ENCODE peak calls at places on chromosomes 3 and 15, in ten cellular contexts. I is uterus, Q is RWPE1, P is brain microvascular endothelial cell, D is left lung, N is GM23338, H is Panc1, R is tibial nerve, W is A549, A is adrenal gland. G is an unnamed sample.

GRCh38 chr3:170869645-170870593 is at the start of gene RPL22L1:
- DNase-seq in R (peak), P (peak), H (peak), N (peak), D (peak), Q (peak), I (peak), W (peak), A (peak), G (no peak)

GRCh38 chr3:42493798-42494151 is 8.7 kb upstream of the VIPR1 start:
- DNase-seq in A (no peak), W (no peak), I (peak), R (no peak), D (no peak), H (no peak), N (no peak), P (no peak), Q (no peak), G (no peak)

GRCh38 chr3:59425942-59426341 is 376.1 kb upstream of the CFAP20DC start:
- DNase-seq in P (no peak), N (no peak), D (no peak), H (no peak), Q (no peak), I (no peak), A (no peak), R (no peak), W (no peak), G (no peak)

GRCh38 chr3:156317457-156317856 is 197.1 kb downstream of the KCNAB1 start:
- DNase-seq in W (peak), R (no peak), I (no peak), D (no peak), N (peak), P (peak), H (peak), Q (peak), A (no peak), G (no peak)

GRCh38 chr15:98154863-98155262 is 194.4 kb downstream of the ARRDC4 start:
- DNase-seq in H (no peak), W (peak), A (no peak), Q (peak), I (no peak), P (peak), D (no peak), R (no peak), N (no peak), G (no peak)

GRCh38 chr3:113495035-113495434 is 19.9 kb downstream of the SPICE1 start:
- DNase-seq in P (peak), D (no peak), Q (peak), R (no peak), W (peak), N (peak), A (peak), I (no peak), H (no peak), G (no peak)

GRCh38 chr3:15630646-15631350 is 29.3 kb downstream of the BTD start:
- DNase-seq in W (peak), A (peak), D (no peak), I (no peak), N (peak), H (no peak), Q (no peak), P (peak), R (no peak), G (no peak)

GRCh38 chr15:65747265-65747664 is 44.8 kb downstream of the DENND4A start:
- DNase-seq in P (no peak), D (no peak), N (no peak), H (no peak), Q (no peak), I (no peak), R (no peak), A (no peak), W (no peak), G (no peak)

GRCh38 chr3:160544837-160545236 is 20.5 kb downstream of the KPNA4 start:
- DNase-seq in W (no peak), A (no peak), D (no peak), I (no peak), R (no peak), H (no peak), Q (no peak), N (no peak), P (no peak), G (no peak)

GRCh38 chr3:132642539-132642847 is 17.1 kb downstream of the ACAD11 start:
- DNase-seq in W (no peak), R (no peak), D (no peak), P (no peak), Q (no peak), H (no peak), I (no peak), A (no peak), N (no peak), G (no peak)

GRCh38 chr3:195286115-195286872 is 15.3 kb upstream of the XXYLT1 start:
- DNase-seq in N (no peak), Q (peak), W (no peak), I (no peak), P (no peak), H (no peak), D (no peak), A (no peak), R (no peak), G (no peak)

GRCh38 chr15:74870496-74871213 is 2.5 kb downstream of the SCAMP2 start:
- DNase-seq in W (no peak), Q (peak), R (no peak), P (no peak), I (no peak), A (no peak), N (no peak), H (no peak), D (no peak), G (no peak)

GRCh38 chr15:32855942-32856341 is 138.1 kb downstream of the GREM1 start:
- DNase-seq in A (peak), P (peak), I (no peak), Q (peak), W (peak), D (no peak), R (no peak), N (peak), H (no peak), G (no peak)
- H3K27ac ChIP-seq in A (no peak), P (peak), I (no peak), Q (no peak), W (peak), D (peak), R (peak), N (no peak), H (no peak), G (no peak)

GRCh38 chr3:64549869-64550268 is 137.9 kb downstream of the ADAMTS9 start:
- DNase-seq in I (no peak), R (no peak), W (no peak), D (no peak), N (no peak), H (no peak), P (no peak), Q (no peak), A (no peak), G (peak)
- H3K27ac ChIP-seq in I (peak), R (no peak), W (no peak), D (no peak), N (no peak), H (no peak), P (no peak), Q (no peak), A (no peak), G (no peak)

GRCh38 chr3:51557993-51558392 is 19.5 kb downstream of the RAD54L2 start:
- DNase-seq in I (no peak), P (no peak), A (no peak), Q (no peak), N (no peak), H (no peak), R (no peak), D (no peak), W (no peak), G (no peak)

GRCh38 chr3:51559961-51560360 is 21.4 kb downstream of the RAD54L2 start:
- DNase-seq in N (peak), I (no peak), Q (no peak), P (no peak), D (no peak), A (no peak), R (no peak), H (no peak), W (no peak), G (no peak)

DNA sequence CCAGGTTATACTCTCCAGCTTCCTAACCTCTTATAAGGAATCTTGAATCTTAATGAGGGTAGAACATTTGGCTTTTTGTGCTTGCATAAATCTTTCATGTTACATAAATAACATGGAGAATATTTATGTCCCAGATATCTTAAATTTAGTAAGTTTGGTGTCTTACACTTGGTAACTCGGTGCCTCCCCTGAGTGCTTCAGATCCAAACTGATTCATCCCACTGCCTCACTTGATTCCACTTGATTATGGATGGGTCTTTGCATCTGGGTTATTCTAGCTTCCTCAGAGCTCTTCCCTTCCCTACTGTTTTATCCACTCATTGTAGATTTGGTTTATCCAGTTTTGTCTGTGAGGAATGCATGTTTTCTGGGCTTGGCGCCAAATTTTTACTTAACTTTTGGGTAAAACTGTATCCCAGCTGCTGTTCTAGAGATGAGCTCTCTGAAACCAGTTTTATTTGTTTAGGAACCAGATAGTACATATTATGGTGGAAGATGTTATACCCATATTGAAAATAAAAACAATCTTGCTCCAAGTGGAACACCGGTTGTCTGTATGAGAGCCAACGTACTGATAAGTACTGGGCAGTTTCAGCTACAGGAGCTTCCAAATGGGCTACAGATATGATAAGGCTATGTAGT is 20.9 kb downstream of the RAD54L2 start:
- DNase-seq in N (no peak), H (no peak), P (peak), I (peak), W (no peak), R (no peak), A (peak), D (no peak), Q (no peak), G (no peak)
- H3K27ac ChIP-seq in N (no peak), H (no peak), P (no peak), I (no peak), W (no peak), R (no peak), A (no peak), D (no peak), Q (no peak), G (peak)

GRCh38 chr3:4491873-4492239 is 1.3 kb upstream of the ITPR1 start:
- DNase-seq in H (no peak), W (no peak), A (no peak), I (no peak), R (no peak), P (no peak), D (no peak), Q (no peak), N (no peak), G (no peak)

GRCh38 chr3:4494807-4495200 is 1.7 kb downstream of the ITPR1 start:
- DNase-seq in I (no peak), H (no peak), D (no peak), P (no peak), R (no peak), A (no peak), Q (no peak), W (no peak), N (no peak), G (no peak)

GRCh38 chr3:4492240-4493007 is 724 bp upstream of the ITPR1 start:
- DNase-seq in A (peak), H (no peak), P (peak), N (peak), D (peak), I (peak), Q (peak), R (peak), W (peak), G (peak)

GRCh38 chr3:4493931-4494806 is 1.0 kb downstream of the ITPR1 start:
- DNase-seq in I (no peak), W (peak), N (peak), A (peak), R (no peak), Q (peak), H (no peak), P (no peak), D (no peak), G (peak)

DNA sequence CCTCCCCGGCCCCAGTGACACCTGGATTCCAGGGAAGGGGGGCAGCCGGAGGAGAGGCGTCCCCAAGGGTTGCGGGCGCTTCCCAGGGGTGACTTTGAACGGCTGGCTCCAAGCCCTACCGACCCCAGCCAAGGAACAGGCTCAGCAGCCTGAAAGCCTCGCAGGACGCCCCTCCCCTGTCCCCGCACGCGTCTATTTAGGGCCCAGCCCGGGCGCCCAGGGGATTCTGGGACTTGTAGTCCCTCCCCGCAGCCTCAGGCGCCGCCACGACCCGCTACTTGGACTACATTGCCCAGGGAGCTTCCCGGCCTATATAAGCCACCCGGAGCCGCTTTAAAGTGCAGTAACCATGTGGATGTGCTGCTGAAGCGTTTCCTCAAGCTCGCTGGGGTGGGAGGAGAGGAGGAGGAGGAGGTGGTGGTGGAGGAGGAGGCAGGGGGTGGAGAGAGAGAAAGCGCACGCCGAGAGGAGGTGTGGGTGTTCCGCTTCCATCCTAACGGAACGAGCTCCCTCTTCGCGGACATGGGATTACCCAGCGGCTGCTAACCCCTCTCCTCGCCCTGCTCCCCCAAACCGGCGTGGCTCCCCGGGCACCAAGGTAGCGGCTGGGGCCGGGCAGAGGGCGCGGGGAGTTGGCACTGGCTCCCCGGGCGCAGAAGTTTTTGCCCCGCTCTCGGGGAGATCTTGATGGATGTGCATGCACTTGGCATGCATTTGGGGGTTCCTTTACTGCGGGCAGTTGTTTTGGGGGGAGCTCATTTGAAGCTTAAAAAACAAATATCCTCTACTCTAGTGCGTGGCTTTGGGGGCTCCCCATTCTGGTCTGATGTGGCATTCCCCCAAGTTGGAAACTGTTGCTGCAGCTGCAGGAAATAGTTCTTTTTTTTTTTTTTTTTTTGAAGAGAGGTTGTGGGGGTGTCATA is at the start of gene ITPR1:
- DNase-seq in P (peak), W (peak), N (peak), R (peak), A (peak), H (peak), Q (peak), I (peak), D (peak), G (peak)
- H3K27ac ChIP-seq in P (peak), W (peak), N (peak), R (peak), A (peak), H (peak), Q (peak), I (peak), D (peak), G (peak)

DNA sequence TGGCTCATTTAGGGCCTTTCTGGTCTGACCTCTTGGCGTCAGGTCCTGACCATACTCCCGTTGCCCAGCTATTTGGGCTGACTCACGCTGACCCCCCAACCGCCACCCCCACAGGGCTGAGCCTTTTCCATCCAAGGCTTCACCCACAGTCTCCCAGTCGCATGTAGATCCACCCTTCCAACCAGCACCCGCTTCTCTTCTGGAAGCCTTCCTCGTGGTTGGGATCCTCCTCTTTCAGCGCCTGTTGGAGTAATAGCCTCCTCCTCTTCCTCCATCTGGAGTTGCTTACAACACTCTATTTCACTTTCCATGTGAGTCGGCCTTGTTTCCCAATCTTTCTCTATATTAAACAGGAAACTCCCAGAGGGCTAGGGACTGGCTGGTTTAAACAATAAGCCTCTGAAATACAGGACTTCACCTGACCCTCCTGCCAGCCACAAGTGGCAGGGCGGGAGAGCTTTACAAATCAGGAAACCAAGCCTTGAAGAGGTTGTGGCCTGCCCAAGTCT is 2.1 kb upstream of the ALAS1 start:
- DNase-seq in A (peak), W (no peak), N (no peak), P (no peak), H (no peak), Q (no peak), D (peak), R (no peak), I (no peak), G (no peak)
- H3K27ac ChIP-seq in A (peak), W (no peak), N (no peak), P (no peak), H (no peak), Q (peak), D (peak), R (peak), I (peak), G (no peak)

GRCh38 chr3:194160158-194160557 is 24.2 kb downstream of the HES1 start:
- DNase-seq in A (no peak), H (no peak), Q (no peak), N (no peak), D (no peak), P (no peak), R (no peak), W (no peak), I (no peak), G (no peak)
- H3K27ac ChIP-seq in A (no peak), H (no peak), Q (no peak), N (no peak), D (no peak), P (no peak), R (no peak), W (no peak), I (no peak), G (no peak)

GRCh38 chr15:78750566-78750965 is 60.7 kb downstream of the ADAMTS7 start:
- DNase-seq in A (peak), Q (no peak), I (no peak), W (no peak), H (no peak), D (no peak), P (no peak), N (no peak), R (no peak), G (no peak)
- H3K27ac ChIP-seq in A (peak), Q (peak), I (peak), W (peak), H (no peak), D (no peak), P (no peak), N (no peak), R (no peak), G (no peak)

GRCh38 chr15:48581221-48581620 is 64.3 kb downstream of the FBN1 start:
- DNase-seq in P (no peak), Q (no peak), W (no peak), I (no peak), A (no peak), N (no peak), H (no peak), D (no peak), R (no peak), G (no peak)
- H3K27ac ChIP-seq in P (peak), Q (no peak), W (no peak), I (no peak), A (no peak), N (no peak), H (no peak), D (no peak), R (peak), G (no peak)

DNA sequence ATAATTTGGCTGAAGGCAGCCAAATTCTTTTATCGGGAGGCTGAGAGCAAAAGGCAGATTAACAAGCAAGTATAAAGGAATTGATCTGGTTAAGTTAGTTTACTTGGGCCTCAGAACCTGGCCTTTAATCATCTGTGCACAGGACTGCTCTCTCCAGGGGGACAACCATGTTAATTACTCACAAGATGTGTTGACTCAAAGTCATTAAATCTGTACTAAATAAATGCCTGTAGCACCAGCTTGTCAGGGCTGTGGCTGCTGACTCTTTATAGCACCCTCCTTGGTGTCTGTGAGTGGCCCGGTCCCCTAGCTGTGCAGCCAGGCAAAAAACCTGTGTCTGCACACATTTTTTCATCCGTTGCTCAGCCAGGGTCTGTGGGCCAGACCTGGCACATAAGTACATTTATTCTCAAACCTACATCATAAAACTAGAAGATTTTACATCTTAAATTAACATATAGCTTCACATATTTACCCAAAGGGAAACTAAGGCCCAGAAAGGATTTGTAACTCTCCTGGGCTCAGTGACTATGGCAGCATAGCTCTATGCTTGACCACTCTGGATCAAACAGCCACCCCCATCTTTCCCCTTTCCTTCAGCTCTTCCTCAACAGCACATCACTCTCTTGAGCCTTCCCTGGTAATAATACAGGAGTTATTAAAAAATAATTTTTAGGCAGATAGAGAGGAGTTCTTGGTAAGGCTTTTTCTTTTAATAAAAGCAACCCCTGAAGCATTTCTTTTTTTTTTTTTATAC is 51.4 kb downstream of the NCEH1 start:
- DNase-seq in N (no peak), H (peak), A (no peak), W (peak), Q (no peak), R (no peak), P (no peak), D (no peak), I (no peak), G (no peak)
- H3K27ac ChIP-seq in N (no peak), H (peak), A (peak), W (peak), Q (peak), R (peak), P (peak), D (no peak), I (peak), G (no peak)